ENCODE peak calls at places on chromosomes 11 and 22, in four cellular contexts. One of them, this sample, is unnamed.

GRCh38 chr11:44596541-44597276 is 31.2 kb downstream of the CD82 start:
- DNase-seq in IMR-90: no peak
- DNase-seq in K562: no peak
- DNase-seq in GM12878: peak
- DNase-seq in this sample: no peak

GRCh38 chr11:102476812-102477211 is 24.2 kb upstream of the TMEM123 start:
- DNase-seq in IMR-90: peak
- DNase-seq in K562: peak
- DNase-seq in GM12878: no peak
- DNase-seq in this sample: no peak

GRCh38 chr11:8225589-8226036 is 38.1 kb downstream of the LMO1 start:
- DNase-seq in IMR-90: peak
- DNase-seq in K562: peak
- DNase-seq in GM12878: no peak
- DNase-seq in this sample: peak

GRCh38 chr11:37450613-37451012 is 852.6 kb upstream of the RAG2 start:
- DNase-seq in IMR-90: peak
- DNase-seq in K562: no peak
- DNase-seq in GM12878: no peak
- DNase-seq in this sample: no peak

GRCh38 chr11:69456712-69457111 is 24.8 kb upstream of the LINC01488 start:
- DNase-seq in IMR-90: no peak
- DNase-seq in K562: no peak
- DNase-seq in GM12878: no peak
- DNase-seq in this sample: no peak

GRCh38 chr11:93128574-93128973 is 69.2 kb downstream of the SLC36A4 start:
- DNase-seq in IMR-90: no peak
- DNase-seq in K562: no peak
- DNase-seq in GM12878: no peak
- DNase-seq in this sample: no peak

GRCh38 chr22:37299969-37300509 is 17.7 kb downstream of the CYTH4 start:
- DNase-seq in IMR-90: no peak
- DNase-seq in K562: no peak
- DNase-seq in GM12878: no peak
- DNase-seq in this sample: no peak

GRCh38 chr22:21754523-21755128 is 19.0 kb upstream of the YPEL1 start:
- DNase-seq in IMR-90: peak
- DNase-seq in K562: peak
- DNase-seq in GM12878: no peak
- DNase-seq in this sample: no peak

GRCh38 chr11:100072131-100072530 is 615.0 kb upstream of the ARHGAP42 start:
- DNase-seq in IMR-90: no peak
- DNase-seq in K562: no peak
- DNase-seq in GM12878: no peak
- DNase-seq in this sample: no peak

GRCh38 chr11:117538731-117539130 is 211.1 kb downstream of the CEP164 start:
- DNase-seq in IMR-90: no peak
- DNase-seq in K562: no peak
- DNase-seq in GM12878: no peak
- DNase-seq in this sample: no peak

GRCh38 chr11:76292583-76293188 is 86.4 kb upstream of the WNT11 start:
- DNase-seq in IMR-90: no peak
- DNase-seq in K562: no peak
- DNase-seq in GM12878: no peak
- DNase-seq in this sample: no peak

GRCh38 chr11:75174781-75175370 is 24.0 kb downstream of the SLCO2B1 start:
- DNase-seq in IMR-90: peak
- DNase-seq in K562: no peak
- DNase-seq in GM12878: no peak
- DNase-seq in this sample: no peak

GRCh38 chr11:118634435-118635236 is 27.2 kb downstream of the PHLDB1 start:
- DNase-seq in IMR-90: peak
- DNase-seq in K562: peak
- DNase-seq in GM12878: no peak
- DNase-seq in this sample: peak

GRCh38 chr11:128501576-128502549 is 85.5 kb downstream of the ETS1 start:
- DNase-seq in IMR-90: peak
- DNase-seq in K562: no peak
- DNase-seq in GM12878: no peak
- DNase-seq in this sample: no peak

GRCh38 chr22:33720166-33720878 is 200.0 kb downstream of the LARGE1 start:
- DNase-seq in IMR-90: no peak
- DNase-seq in K562: no peak
- DNase-seq in GM12878: no peak
- DNase-seq in this sample: no peak

GRCh38 chr11:61514050-61514917 is 5.7 kb downstream of the LRRC10B start:
- DNase-seq in IMR-90: no peak
- DNase-seq in K562: no peak
- DNase-seq in GM12878: no peak
- DNase-seq in this sample: no peak

GRCh38 chr11:113114452-113115027 is 153.3 kb downstream of the NCAM1 start:
- DNase-seq in IMR-90: peak
- DNase-seq in K562: no peak
- DNase-seq in GM12878: no peak
- DNase-seq in this sample: peak

GRCh38 chr11:985848-986247 is 50.7 kb downstream of the MUC6 start:
- DNase-seq in IMR-90: no peak
- DNase-seq in K562: no peak
- DNase-seq in GM12878: no peak
- DNase-seq in this sample: no peak

GRCh38 chr22:49398646-49399045 is 429.0 kb downstream of the BRD1 start:
- DNase-seq in IMR-90: no peak
- DNase-seq in K562: no peak
- DNase-seq in GM12878: no peak
- DNase-seq in this sample: no peak

GRCh38 chr11:627273-627585 is 248 bp upstream of the SCT start:
- DNase-seq in IMR-90: no peak
- DNase-seq in K562: no peak
- DNase-seq in GM12878: no peak
- DNase-seq in this sample: no peak

GRCh38 chr11:121671276-121672168 is 218.8 kb upstream of the SORL1-AS1 start:
- DNase-seq in IMR-90: peak
- DNase-seq in K562: no peak
- DNase-seq in GM12878: no peak
- DNase-seq in this sample: peak

GRCh38 chr11:57646221-57646620 is 3.5 kb downstream of the YPEL4 start:
- DNase-seq in IMR-90: no peak
- DNase-seq in K562: no peak
- DNase-seq in GM12878: no peak
- DNase-seq in this sample: peak

GRCh38 chr22:45758603-45759002 is 87.0 kb downstream of the ATXN10 start:
- DNase-seq in IMR-90: no peak
- DNase-seq in K562: no peak
- DNase-seq in GM12878: no peak
- DNase-seq in this sample: no peak

GRCh38 chr22:39622881-39623367 is 52.4 kb downstream of the CACNA1I start:
- DNase-seq in IMR-90: peak
- DNase-seq in K562: peak
- DNase-seq in GM12878: no peak
- DNase-seq in this sample: peak

GRCh38 chr22:36329217-36330078 is 58.3 kb downstream of the MYH9 start:
- DNase-seq in IMR-90: peak
- DNase-seq in K562: peak
- DNase-seq in GM12878: no peak
- DNase-seq in this sample: peak

GRCh38 chr22:29253561-29254282 is 14.1 kb downstream of the RHBDD3 start:
- DNase-seq in IMR-90: no peak
- DNase-seq in K562: no peak
- DNase-seq in GM12878: no peak
- DNase-seq in this sample: no peak
- TF ChIP-seq CHD1 in IMR-90: no peak
- TF ChIP-seq CHD1 in K562: no peak
- TF ChIP-seq CHD1 in GM12878: no peak
- TF ChIP-seq CHD1 in this sample: no peak

GRCh38 chr11:124887667-124888013 is 10.0 kb downstream of the ROBO4 start:
- DNase-seq in IMR-90: no peak
- DNase-seq in K562: no peak
- DNase-seq in GM12878: no peak
- DNase-seq in this sample: no peak

GRCh38 chr11:124884869-124885479 is 12.7 kb downstream of the ROBO4 start:
- DNase-seq in IMR-90: no peak
- DNase-seq in K562: no peak
- DNase-seq in GM12878: no peak
- DNase-seq in this sample: no peak

GRCh38 chr11:124889692-124890091 is 8.0 kb downstream of the ROBO4 start:
- DNase-seq in IMR-90: no peak
- DNase-seq in K562: no peak
- DNase-seq in GM12878: no peak
- DNase-seq in this sample: no peak

GRCh38 chr11:124886476-124886875 is 11.2 kb downstream of the ROBO4 start:
- DNase-seq in IMR-90: no peak
- DNase-seq in K562: no peak
- DNase-seq in GM12878: no peak
- DNase-seq in this sample: no peak

DNA sequence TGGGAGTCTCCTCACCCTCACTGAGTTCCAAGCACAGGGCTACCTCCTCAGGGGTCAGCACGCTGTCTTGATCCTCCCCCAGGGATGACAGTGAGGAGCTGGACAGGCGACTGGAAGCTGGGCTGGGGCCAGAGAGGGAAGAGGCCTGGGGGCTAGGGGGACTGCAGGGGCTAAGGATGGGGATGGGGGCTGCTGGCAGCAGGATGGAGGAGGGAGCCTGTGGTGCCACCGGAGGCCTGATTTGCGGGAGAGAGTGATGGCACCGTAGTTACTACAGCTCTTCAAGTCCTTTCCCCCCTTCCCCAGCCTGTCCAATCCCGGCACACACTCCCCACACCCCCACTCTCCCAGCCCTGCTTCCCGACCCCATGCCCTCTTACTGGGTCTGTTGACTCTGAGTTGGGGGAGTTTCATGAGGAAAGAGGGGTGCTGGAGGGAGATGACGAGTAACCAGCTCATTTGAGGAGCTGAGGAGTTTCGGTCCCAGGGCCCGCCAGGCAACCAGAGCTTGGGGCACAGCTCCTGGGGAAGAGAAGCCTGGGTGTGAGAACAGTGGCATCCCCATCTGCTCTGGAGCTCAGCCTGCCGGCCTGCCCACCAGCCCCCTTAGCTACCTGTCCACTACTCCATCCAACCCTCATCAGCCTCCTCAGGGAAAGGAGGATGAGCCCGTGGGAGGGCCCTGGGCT is 10.5 kb downstream of the ROBO4 start:
- DNase-seq in IMR-90: no peak
- DNase-seq in K562: no peak
- DNase-seq in GM12878: no peak
- DNase-seq in this sample: no peak
- TF ChIP-seq CHD1 in IMR-90: no peak
- TF ChIP-seq CHD1 in K562: no peak
- TF ChIP-seq CHD1 in GM12878: no peak
- TF ChIP-seq CHD1 in this sample: no peak

GRCh38 chr11:133926466-133927246 is 30.1 kb downstream of the IGSF9B start:
- DNase-seq in IMR-90: no peak
- DNase-seq in K562: no peak
- DNase-seq in GM12878: no peak
- DNase-seq in this sample: no peak

GRCh38 chr11:133928628-133929059 is 28.1 kb downstream of the IGSF9B start:
- DNase-seq in IMR-90: no peak
- DNase-seq in K562: no peak
- DNase-seq in GM12878: no peak
- DNase-seq in this sample: no peak

GRCh38 chr11:133925756-133926155 is 31.0 kb downstream of the IGSF9B start:
- DNase-seq in IMR-90: no peak
- DNase-seq in K562: no peak
- DNase-seq in GM12878: no peak
- DNase-seq in this sample: no peak

GRCh38 chr11:133929401-133930052 is 27.2 kb downstream of the IGSF9B start:
- DNase-seq in IMR-90: no peak
- DNase-seq in K562: no peak
- DNase-seq in GM12878: no peak
- DNase-seq in this sample: no peak

DNA sequence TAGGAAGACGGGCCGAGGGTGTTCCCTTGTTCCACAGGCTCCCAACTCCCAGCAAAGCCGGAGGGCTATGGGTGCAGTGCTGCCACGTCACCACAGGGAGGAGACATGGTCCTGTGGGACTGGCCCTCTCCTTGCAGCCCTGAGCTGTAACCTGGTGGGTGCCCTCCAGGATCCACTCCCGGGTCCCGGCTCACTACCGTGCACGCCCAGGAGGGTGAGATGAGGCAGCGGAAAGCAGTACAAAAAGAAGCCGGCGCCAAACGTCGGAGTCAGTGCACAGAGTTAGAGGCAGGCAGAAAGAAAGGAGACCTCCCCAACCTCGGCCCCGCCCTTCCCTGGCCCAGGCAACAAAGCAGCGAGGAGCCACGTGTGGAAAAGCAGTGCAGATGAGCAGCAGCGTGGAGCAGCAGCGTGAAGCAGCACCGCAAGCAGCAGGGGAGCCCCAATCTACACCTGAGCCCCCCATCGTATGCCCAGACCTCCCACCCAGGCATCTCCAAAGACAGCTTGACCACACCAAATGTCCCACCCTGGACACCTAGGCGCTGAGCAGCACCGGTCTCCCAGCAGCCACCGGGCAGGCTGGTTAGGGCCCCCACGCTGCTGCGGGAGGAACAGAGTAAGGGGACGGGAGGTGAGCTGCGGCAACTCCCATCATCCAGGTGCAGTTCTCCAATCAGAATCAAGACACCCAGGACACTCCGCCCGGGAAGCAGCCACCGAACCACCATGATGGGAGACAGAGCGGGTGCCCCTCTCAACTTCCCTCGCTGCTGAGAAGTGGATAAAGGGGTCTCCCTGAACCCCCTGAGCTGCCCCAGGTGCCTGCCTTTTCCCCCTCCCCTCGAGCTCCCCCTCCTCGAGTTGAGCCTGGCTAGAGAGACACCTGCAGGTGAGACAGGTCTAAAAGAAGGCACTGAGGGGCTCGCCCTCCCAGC is 28.8 kb downstream of the IGSF9B start:
- DNase-seq in IMR-90: peak
- DNase-seq in K562: peak
- DNase-seq in GM12878: no peak
- DNase-seq in this sample: peak
- TF ChIP-seq CHD1 in IMR-90: no peak
- TF ChIP-seq CHD1 in K562: no peak
- TF ChIP-seq CHD1 in GM12878: no peak
- TF ChIP-seq CHD1 in this sample: no peak

DNA sequence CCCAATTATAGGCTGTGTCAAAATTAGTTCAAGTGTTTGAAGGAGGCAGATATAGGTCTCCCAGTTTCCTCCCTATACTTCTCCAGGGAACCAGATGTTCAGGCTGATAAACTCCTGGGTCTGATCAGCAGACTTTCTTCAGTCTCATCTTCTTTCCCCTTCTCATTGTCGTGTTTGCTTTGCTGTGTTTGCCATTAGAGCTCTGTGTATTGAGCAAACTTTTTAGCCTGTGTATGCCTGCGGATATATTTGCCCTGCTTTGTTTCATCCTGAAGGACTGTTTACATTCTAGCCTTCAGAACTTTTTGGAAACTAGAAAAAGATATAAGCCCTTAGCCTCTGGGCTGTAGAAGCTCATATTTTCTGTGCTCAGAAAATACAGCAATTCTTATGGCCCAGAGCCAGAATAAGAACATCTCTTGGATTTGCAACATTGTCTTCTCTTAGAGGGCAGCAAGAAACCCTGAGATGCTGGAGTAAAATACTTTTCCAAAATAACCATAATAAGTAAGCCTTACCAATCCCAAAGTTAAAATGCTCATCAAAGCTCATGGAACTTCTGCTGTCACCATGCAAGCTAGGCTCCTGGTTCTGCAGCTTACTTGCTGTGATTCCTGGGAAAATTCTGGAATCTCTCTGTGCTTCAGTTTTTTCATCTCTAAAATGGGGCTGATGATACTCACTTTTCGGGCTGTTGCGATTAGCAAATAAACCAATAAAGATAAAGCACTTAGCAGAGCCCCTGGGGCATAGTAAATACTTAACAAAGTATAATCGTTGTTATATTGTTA is 34.1 kb upstream of the ME3 start:
- DNase-seq in IMR-90: no peak
- DNase-seq in K562: no peak
- DNase-seq in GM12878: no peak
- DNase-seq in this sample: no peak
- TF ChIP-seq CHD1 in IMR-90: no peak
- TF ChIP-seq CHD1 in K562: no peak
- TF ChIP-seq CHD1 in GM12878: no peak
- TF ChIP-seq CHD1 in this sample: no peak

This sample was measured in H1.